ENCODE peak calls at places on chromosomes 12 and 14, in ten cellular contexts. A is gastrocnemius medialis; L is CD8-positive, alpha-beta T cell; I is mucosa of descending colon; Y is activated naive CD4-positive, alpha-beta T cell treated with anti-CD3 and anti-CD28 coated beads, Interleukin-2, amount 50 U/mL, for 72 hours; P is T-cell; Q is naive thymus-derived CD8-positive, alpha-beta T cell; X is DND-41; E is Right ventricle myocardium superior; B is lower lobe of right lung. G is an unnamed sample.

GRCh38 chr12:45165284-45165683 is 50.6 kb upstream of the ANO6 start:
- ATAC-seq in A (no peak), L (no peak), I (no peak), Y (no peak), P (no peak), Q (no peak), X (no peak), E (no peak), B (peak), G (no peak)

GRCh38 chr14:53304726-53305381 is 151.7 kb upstream of the DDHD1 start:
- ATAC-seq in A (no peak), L (no peak), I (no peak), Y (no peak), P (no peak), Q (no peak), X (no peak), E (peak), B (peak), G (no peak)

GRCh38 chr12:100908501-100908900 is 113.9 kb downstream of the ANO4 start:
- ATAC-seq in A (no peak), L (no peak), I (no peak), Y (no peak), P (no peak), Q (no peak), X (no peak), E (no peak), B (no peak), G (no peak)

GRCh38 chr14:99684356-99684952 is 356 bp downstream of the CYP46A1 start:
- ATAC-seq in A (no peak), L (peak), I (no peak), Y (peak), P (peak), Q (peak), X (peak), E (no peak), B (no peak), G (no peak)

GRCh38 chr12:52650520-52651081 is 1.4 kb downstream of the KRT2 start:
- ATAC-seq in A (no peak), L (no peak), I (peak), Y (no peak), P (no peak), Q (no peak), X (no peak), E (no peak), B (no peak), G (peak)

GRCh38 chr14:76423534-76423933 is 47.6 kb downstream of the ESRRB start:
- ATAC-seq in A (no peak), L (no peak), I (no peak), Y (no peak), P (no peak), Q (no peak), X (no peak), E (no peak), B (no peak), G (no peak)

GRCh38 chr14:68286667-68287066 is 467.1 kb downstream of the RAD51B start:
- ATAC-seq in A (no peak), L (no peak), I (no peak), Y (no peak), P (no peak), Q (no peak), X (no peak), E (no peak), B (no peak), G (peak)

GRCh38 chr12:103840399-103840880 is 594 bp downstream of the NT5DC3 start:
- ATAC-seq in A (peak), L (no peak), I (peak), Y (peak), P (no peak), Q (no peak), X (no peak), E (no peak), B (no peak), G (peak)

GRCh38 chr12:48017921-48018617 is 13.8 kb upstream of the COL2A1 start:
- ATAC-seq in A (no peak), L (no peak), I (peak), Y (no peak), P (no peak), Q (no peak), X (no peak), E (no peak), B (no peak), G (no peak)

GRCh38 chr12:75894965-75895754 is 136.4 kb downstream of the PHLDA1 start:
- ATAC-seq in A (no peak), L (no peak), I (no peak), Y (no peak), P (no peak), Q (no peak), X (no peak), E (no peak), B (no peak), G (no peak)

GRCh38 chr12:59973515-59973914 is 377.7 kb downstream of the SLC16A7 start:
- ATAC-seq in A (no peak), L (no peak), I (no peak), Y (no peak), P (no peak), Q (no peak), X (no peak), E (no peak), B (no peak), G (peak)

GRCh38 chr12:89486231-89486630 is 38.4 kb downstream of the GALNT4 start:
- ATAC-seq in A (no peak), L (no peak), I (no peak), Y (no peak), P (no peak), Q (no peak), X (no peak), E (no peak), B (no peak), G (no peak)

GRCh38 chr12:110750784-110751461 is 8.2 kb upstream of the PPP1CC start:
- ATAC-seq in A (peak), L (no peak), I (peak), Y (no peak), P (no peak), Q (no peak), X (no peak), E (no peak), B (no peak), G (no peak)

GRCh38 chr14:79890527-79890926 is 320.8 kb downstream of the DIO2 start:
- ATAC-seq in A (no peak), L (no peak), I (peak), Y (no peak), P (no peak), Q (no peak), X (no peak), E (no peak), B (no peak), G (no peak)

GRCh38 chr12:65695077-65695865 is 129.0 kb upstream of the HMGA2 start:
- ATAC-seq in A (no peak), L (no peak), I (peak), Y (no peak), P (no peak), Q (no peak), X (no peak), E (no peak), B (peak), G (peak)

GRCh38 chr12:2336409-2336829 is 283.6 kb downstream of the CACNA1C start:
- ATAC-seq in A (peak), L (no peak), I (peak), Y (peak), P (no peak), Q (no peak), X (no peak), E (peak), B (peak), G (peak)

GRCh38 chr14:100439781-100440180 is 116.6 kb downstream of the SLC25A47 start:
- ATAC-seq in A (peak), L (no peak), I (peak), Y (no peak), P (no peak), Q (no peak), X (no peak), E (peak), B (peak), G (no peak)

GRCh38 chr12:112381421-112381897 is 772 bp downstream of the HECTD4 start:
- ATAC-seq in A (peak), L (peak), I (peak), Y (peak), P (peak), Q (peak), X (peak), E (peak), B (peak), G (peak)

GRCh38 chr12:41190360-41190759 is 2.2 kb downstream of the PDZRN4 start:
- ATAC-seq in A (no peak), L (no peak), I (no peak), Y (no peak), P (no peak), Q (no peak), X (no peak), E (no peak), B (no peak), G (no peak)

GRCh38 chr14:55386037-55386798 is 25.4 kb downstream of the ATG14 start:
- ATAC-seq in A (no peak), L (no peak), I (peak), Y (peak), P (no peak), Q (no peak), X (no peak), E (no peak), B (no peak), G (no peak)

GRCh38 chr14:97328743-97329142 is 531.6 kb downstream of the VRK1 start:
- ATAC-seq in A (no peak), L (no peak), I (no peak), Y (no peak), P (no peak), Q (no peak), X (no peak), E (no peak), B (no peak), G (no peak)

GRCh38 chr12:132754555-132754954 is 7.1 kb downstream of the ANKLE2 start:
- ATAC-seq in A (no peak), L (no peak), I (no peak), Y (peak), P (no peak), Q (peak), X (peak), E (no peak), B (no peak), G (no peak)

GRCh38 chr12:72089678-72090077 is 151.0 kb downstream of the TPH2 start:
- ATAC-seq in A (no peak), L (no peak), I (no peak), Y (no peak), P (no peak), Q (no peak), X (no peak), E (no peak), B (no peak), G (no peak)

GRCh38 chr12:27226319-27226984 is 17.6 kb upstream of the STK38L start:
- ATAC-seq in A (no peak), L (no peak), I (peak), Y (no peak), P (no peak), Q (no peak), X (no peak), E (peak), B (peak), G (peak)

GRCh38 chr14:105530446-105531087 is 4.2 kb downstream of the TMEM121 start:
- ATAC-seq in A (no peak), L (no peak), I (no peak), Y (no peak), P (no peak), Q (no peak), X (no peak), E (no peak), B (no peak), G (no peak)

G was measured in esophagus mucosa.